ENCODE peak calls at places on chromosomes 11 and 22, in five cellular contexts. I is iPS-NIHi11, R is T-helper 9 cell, S is hepatocyte, L is T47D. C is an unnamed sample.

GRCh38 chr22:39348909-39349505 is 784 bp upstream of the SYNGR1 start:
- DNase-seq in S (peak), R (no peak), I (no peak), L (no peak), C (peak)

GRCh38 chr11:70826541-70826943 is 425.8 kb downstream of the SHANK2 start:
- DNase-seq in L (no peak), R (no peak), S (peak), I (peak), C (no peak)

GRCh38 chr11:30381879-30382278 is 59.0 kb downstream of the ARL14EP start:
- DNase-seq in L (no peak), I (no peak), R (no peak), S (no peak), C (no peak)

GRCh38 chr22:46381142-46381541 is 45.6 kb downstream of the TRMU start:
- DNase-seq in I (no peak), L (no peak), S (no peak), R (no peak), C (no peak)

GRCh38 chr11:131694526-131695424 is 324.4 kb downstream of the NTM start:
- DNase-seq in S (peak), L (peak), I (peak), R (peak), C (peak)

GRCh38 chr11:66580803-66581202 is 12.1 kb downstream of the CCDC87 start:
- DNase-seq in L (no peak), S (no peak), R (no peak), I (no peak), C (no peak)

GRCh38 chr11:125345706-125346561 is 150.1 kb downstream of the FEZ1 start:
- DNase-seq in R (peak), S (peak), L (peak), I (peak), C (peak)

GRCh38 chr22:36641902-36642640 is 61.5 kb downstream of the CACNG2 start:
- DNase-seq in S (peak), R (no peak), L (no peak), I (no peak), C (no peak)

GRCh38 chr11:12206529-12206928 is 96.1 kb downstream of the MICAL2 start:
- DNase-seq in I (no peak), S (no peak), R (no peak), L (no peak), C (no peak)

GRCh38 chr22:17371446-17371845 is 2.2 kb downstream of the CECR2 start:
- DNase-seq in S (no peak), L (no peak), I (no peak), R (no peak), C (no peak)

GRCh38 chr11:69931060-69931910 is 112.1 kb upstream of the FGF3 start:
- DNase-seq in I (no peak), L (no peak), R (no peak), S (no peak), C (no peak)

GRCh38 chr11:18005376-18006129 is 7.3 kb downstream of the SERGEF start:
- DNase-seq in L (no peak), I (no peak), S (no peak), R (no peak), C (no peak)

GRCh38 chr11:75402002-75402773 is 2.9 kb downstream of the RPS3 start:
- DNase-seq in I (no peak), S (no peak), L (no peak), R (no peak), C (no peak)

GRCh38 chr11:6298605-6299004 is 21.7 kb downstream of the CAVIN3 start:
- DNase-seq in L (no peak), R (no peak), I (peak), S (peak), C (no peak)

GRCh38 chr11:108680267-108680666 is 15.4 kb downstream of the DDX10 start:
- DNase-seq in R (no peak), I (no peak), S (no peak), L (no peak), C (no peak)

GRCh38 chr11:1102996-1103395 is 28.3 kb downstream of the MUC2 start:
- DNase-seq in L (no peak), I (no peak), S (no peak), R (no peak), C (no peak)

GRCh38 chr11:24357620-24358386 is 139.1 kb upstream of the LUZP2 start:
- DNase-seq in S (no peak), I (no peak), R (no peak), L (no peak), C (peak)

GRCh38 chr11:7597620-7598019 is 75.7 kb downstream of the CYB5R2 start:
- DNase-seq in I (no peak), S (peak), R (no peak), L (peak), C (no peak)

GRCh38 chr22:23088199-23088604 is 17.9 kb downstream of the GNAZ start:
- DNase-seq in S (no peak), L (no peak), R (no peak), I (peak), C (peak)

GRCh38 chr11:128302425-128303186 is 284.8 kb downstream of the ETS1 start:
- DNase-seq in I (no peak), L (no peak), R (peak), S (no peak), C (peak)

GRCh38 chr11:106794058-106794457 is 224.2 kb downstream of the GUCY1A2 start:
- DNase-seq in R (no peak), L (no peak), S (no peak), I (no peak), C (no peak)

GRCh38 chr22:27495325-27495724 is 306.2 kb downstream of the MN1 start:
- DNase-seq in R (no peak), S (no peak), I (no peak), L (no peak), C (no peak)

GRCh38 chr22:45072322-45072903 is 62.6 kb upstream of the PHF21B start:
- DNase-seq in S (peak), I (peak), R (no peak), L (no peak), C (no peak)

GRCh38 chr22:44329179-44329796 is 16.5 kb upstream of the SHISAL1 start:
- DNase-seq in S (no peak), I (no peak), R (no peak), L (no peak), C (no peak)

GRCh38 chr11:102494216-102494615 is 36.3 kb downstream of the MMP7 start:
- DNase-seq in I (no peak), R (no peak), L (no peak), S (peak), C (no peak)

GRCh38 chr11:72478596-72479143 is 44.3 kb upstream of the CLPB start:
- DNase-seq in L (no peak), S (no peak), R (no peak), I (no peak), C (no peak)

GRCh38 chr11:67507242-67507890 is 596 bp downstream of the CDK2AP2 start:
- DNase-seq in S (peak), I (no peak), L (peak), R (no peak), C (no peak)

GRCh38 chr11:66143264-66143566 is 73.1 kb downstream of the PACS1 start:
- DNase-seq in I (no peak), S (no peak), L (no peak), R (no peak), C (no peak)

GRCh38 chr22:29994941-29995340 is 85.3 kb upstream of the HORMAD2 start:
- DNase-seq in L (no peak), R (no peak), I (no peak), S (peak), C (no peak)

GRCh38 chr22:43625242-43625641 is 186.9 kb downstream of the EFCAB6 start:
- DNase-seq in L (no peak), S (no peak), I (no peak), R (no peak), C (no peak)

GRCh38 chr11:130560000-130560852 is 111.8 kb downstream of the ADAMTS15 start:
- DNase-seq in I (no peak), L (no peak), S (peak), R (no peak), C (no peak)

GRCh38 chr11:2368851-2369180 is 8.3 kb upstream of the CD81 start:
- DNase-seq in S (no peak), I (no peak), L (no peak), R (no peak), C (no peak)

GRCh38 chr22:19129871-19130270 is 1.2 kb upstream of the TSSK2 start:
- DNase-seq in L (no peak), S (no peak), R (no peak), I (no peak), C (no peak)

GRCh38 chr11:105489431-105489830 is 120.4 kb upstream of the GRIA4 start:
- DNase-seq in R (no peak), L (no peak), I (peak), S (peak), C (no peak)

C was measured in DND-41.